ENCODE peak calls at places on chromosomes 7 and 10, in seven cellular contexts. M is KBM-7; S is ELF-1; F is activated effector memory CD4-positive, alpha-beta T cell treated with anti-CD3 and anti-CD28 coated beads, Interleukin-2, amount 50 U/mL, for 16 hours; X is WTC11; I is Calu3; R is NCI-H510A. Q is an unnamed sample.

GRCh38 chr7:40907286-40907685 is 772.5 kb downstream of the SUGCT start:
- DNase-seq in M (no peak), S (no peak), F (no peak), X (no peak), I (no peak), R (no peak), Q (no peak)

GRCh38 chr7:78787854-78788253 is 665.6 kb downstream of the MAGI2 start:
- DNase-seq in M (no peak), S (no peak), F (no peak), X (no peak), I (no peak), R (no peak), Q (no peak)

GRCh38 chr10:22737587-22737986 is 23.2 kb upstream of the PIP4K2A start:
- DNase-seq in M (no peak), S (peak; percentile 8), F (no peak), X (no peak), I (no peak), R (no peak), Q (peak; percentile 9)

GRCh38 chr7:42856605-42856987 is 55.3 kb downstream of the C7orf25 start:
- DNase-seq in M (no peak), S (peak; percentile 57), F (no peak), X (no peak), I (no peak), R (no peak), Q (no peak)

GRCh38 chr10:131746785-131747184 is 154.0 kb upstream of the PPP2R2D start:
- DNase-seq in M (no peak), S (no peak), F (no peak), X (no peak), I (no peak), R (no peak), Q (no peak)

GRCh38 chr10:25014579-25014978 is 1.4 kb downstream of the ENKUR start:
- DNase-seq in M (no peak), S (no peak), F (no peak), X (no peak), I (no peak), R (no peak), Q (no peak)

GRCh38 chr7:39527296-39527695 is 38.9 kb upstream of the YAE1 start:
- DNase-seq in M (no peak), S (no peak), F (no peak), X (no peak), I (no peak), R (no peak), Q (no peak)

GRCh38 chr7:107559864-107560263 is 3.9 kb downstream of the COG5 start:
- DNase-seq in M (no peak), S (no peak), F (no peak), X (no peak), I (no peak), R (no peak), Q (no peak)

GRCh38 chr7:5755704-5756131 is 25.7 kb downstream of the RNF216 start:
- DNase-seq in M (no peak), S (no peak), F (no peak), X (no peak), I (no peak), R (no peak), Q (no peak)

GRCh38 chr7:154928136-154929005 is 74.6 kb downstream of the PAXIP1 start:
- DNase-seq in M (peak; percentile 97), S (peak; percentile 79), F (peak; percentile 79), X (no peak), I (peak; percentile 29), R (no peak), Q (peak; percentile 64)

GRCh38 chr10:104043185-104043830 is 42.4 kb downstream of the COL17A1 start:
- DNase-seq in M (no peak), S (no peak), F (no peak), X (no peak), I (no peak), R (no peak), Q (no peak)

GRCh38 chr10:132257271-132257670 is 50.5 kb downstream of the STK32C start:
- DNase-seq in M (no peak), S (no peak), F (peak; percentile 73), X (no peak), I (no peak), R (no peak), Q (no peak)

GRCh38 chr10:62083868-62084267 is 182.4 kb downstream of the ARID5B start:
- DNase-seq in M (no peak), S (no peak), F (no peak), X (no peak), I (peak; percentile 45), R (no peak), Q (peak; percentile 58)

GRCh38 chr7:132322981-132323380 is 253.3 kb downstream of the PLXNA4 start:
- DNase-seq in M (no peak), S (no peak), F (no peak), X (no peak), I (no peak), R (no peak), Q (no peak)

GRCh38 chr10:104417629-104418292 is 64.1 kb downstream of the CFAP58 start:
- DNase-seq in M (no peak), S (no peak), F (no peak), X (no peak), I (no peak), R (no peak), Q (no peak)

GRCh38 chr10:99689461-99689860 is 30.2 kb downstream of the ENTPD7 start:
- DNase-seq in M (no peak), S (no peak), F (no peak), X (no peak), I (no peak), R (no peak), Q (no peak)

GRCh38 chr7:26691886-26692285 is 172.5 kb downstream of the SKAP2 start:
- DNase-seq in M (peak; percentile 60), S (no peak), F (no peak), X (no peak), I (no peak), R (no peak), Q (no peak)

GRCh38 chr7:4006687-4007086 is 675.4 kb upstream of the FOXK1 start:
- DNase-seq in M (no peak), S (peak; percentile 89), F (no peak), X (no peak), I (no peak), R (peak; percentile 52), Q (peak; percentile 82)

GRCh38 chr10:44991571-44991970 is 9.2 kb upstream of the ZNF22 start:
- DNase-seq in M (no peak), S (no peak), F (no peak), X (no peak), I (no peak), R (no peak), Q (no peak)

GRCh38 chr10:1360011-1360580 is 303.9 kb downstream of the WDR37 start:
- DNase-seq in M (no peak), S (peak; percentile 77), F (no peak), X (peak; percentile 76), I (no peak), R (no peak), Q (no peak)

GRCh38 chr10:5529702-5530411 is 5.1 kb downstream of the CALML3 start:
- DNase-seq in M (no peak), S (no peak), F (peak; percentile 28), X (no peak), I (no peak), R (no peak), Q (no peak)

GRCh38 chr10:98323221-98324164 is 55.5 kb upstream of the LOXL4 start:
- DNase-seq in M (peak; percentile 59), S (no peak), F (no peak), X (no peak), I (peak; percentile 75), R (peak; percentile 81), Q (peak; percentile 44)